ENCODE peak calls at places on chromosomes 13 and 19, in eight cellular contexts. K is activated CD8-positive, alpha-beta memory T cell treated with anti-CD3 and anti-CD28 coated beads, Interleukin-2, amount 50 U/mL, for 48 hours; J is stromal cell of bone marrow; R is Right ventricle myocardium superior; P is GDM1; Q is mammary epithelial cell; H is aorta; U is activated T-cell treated with anti-CD3 and anti-CD28 coated beads, Interleukin-2, amount 50 U/mL, for 24 hours. N is an unnamed sample.

GRCh38 chr19:10764340-10764894 is 46.5 kb downstream of the DNM2 start:
- DNase-seq in J (no peak), Q (no peak), K (no peak), P (no peak), H (no peak), R (no peak), U (no peak), N (no peak)

GRCh38 chr13:50226515-50227147 is 211.4 kb downstream of the KCNRG start:
- DNase-seq in R (no peak), J (no peak), U (no peak), P (no peak), H (no peak), Q (no peak), K (no peak), N (no peak)

GRCh38 chr19:9836021-9836420 is 903 bp downstream of the PIN1 start:
- DNase-seq in R (peak), Q (no peak), U (no peak), H (no peak), P (no peak), J (peak), K (no peak), N (no peak)

GRCh38 chr13:77000475-77000874 is 8.6 kb downstream of the CLN5 start:
- DNase-seq in H (no peak), J (no peak), R (no peak), Q (no peak), K (no peak), U (no peak), P (no peak), N (peak)

GRCh38 chr13:28409648-28410047 is 85.3 kb downstream of the FLT1 start:
- DNase-seq in Q (no peak), P (no peak), J (no peak), K (no peak), H (no peak), R (no peak), U (no peak), N (no peak)

GRCh38 chr19:22446605-22447004 is 24.5 kb upstream of the ZNF98 start:
- DNase-seq in R (no peak), P (no peak), K (no peak), U (no peak), H (no peak), J (no peak), Q (no peak), N (no peak)

GRCh38 chr13:28347456-28348371 is 147.2 kb downstream of the FLT1 start:
- DNase-seq in K (no peak), R (no peak), U (no peak), J (no peak), P (no peak), H (no peak), Q (no peak), N (peak)

GRCh38 chr19:33780251-33780650 is 16.4 kb upstream of the KCTD15 start:
- DNase-seq in Q (no peak), R (no peak), P (no peak), U (no peak), H (no peak), J (no peak), K (no peak), N (peak)

GRCh38 chr19:33641261-33641660 is 19.5 kb downstream of the CHST8 start:
- DNase-seq in Q (no peak), K (peak), P (no peak), R (no peak), U (no peak), H (peak), J (no peak), N (no peak)

GRCh38 chr13:79451500-79451962 is 29.4 kb upstream of the NDFIP2 start:
- DNase-seq in K (peak), H (no peak), J (peak), P (no peak), Q (peak), U (peak), R (no peak), N (peak)

GRCh38 chr19:8655340-8655709 is 24.9 kb downstream of the NFILZ start:
- DNase-seq in Q (no peak), U (peak), P (no peak), J (no peak), H (peak), K (peak), R (no peak), N (no peak)

GRCh38 chr13:43390582-43390981 is 367.2 kb downstream of the DNAJC15 start:
- DNase-seq in Q (no peak), P (no peak), U (no peak), H (no peak), R (no peak), K (no peak), J (no peak), N (no peak)

GRCh38 chr19:18656337-18657086 is 19.7 kb downstream of the KLHL26 start:
- DNase-seq in J (no peak), K (no peak), Q (no peak), U (no peak), P (no peak), R (no peak), H (no peak), N (no peak)

GRCh38 chr13:111040821-111041220 is 74.3 kb upstream of the ARHGEF7 start:
- DNase-seq in U (no peak), P (no peak), J (no peak), R (no peak), H (no peak), Q (no peak), K (no peak), N (no peak)

GRCh38 chr13:42970824-42971669 is 21.0 kb downstream of the EPSTI1 start:
- DNase-seq in J (no peak), U (peak), H (no peak), P (peak), K (no peak), R (no peak), Q (peak), N (peak)

GRCh38 chr13:32881792-32882175 is 134.4 kb upstream of the KL start:
- DNase-seq in K (no peak), U (no peak), P (no peak), J (no peak), R (no peak), Q (peak), H (no peak), N (no peak)

GRCh38 chr19:17235618-17236413 is 9.8 kb downstream of the OCEL1 start:
- DNase-seq in R (peak), J (peak), K (peak), U (peak), Q (peak), H (peak), P (no peak), N (peak)

GRCh38 chr13:51913421-51914136 is 51.8 kb downstream of the CCDC70 start:
- DNase-seq in R (no peak), K (peak), H (no peak), J (no peak), P (no peak), U (no peak), Q (no peak), N (no peak)

GRCh38 chr19:53037101-53038097 is 7.1 kb upstream of the ERVV-2 start:
- DNase-seq in J (peak), K (no peak), H (no peak), U (peak), P (no peak), Q (peak), R (peak), N (no peak)

GRCh38 chr13:91313103-91313502 is 34.4 kb upstream of the MIR17HG start:
- DNase-seq in J (peak), H (no peak), U (no peak), Q (peak), K (no peak), R (no peak), P (peak), N (peak)

GRCh38 chr13:60226507-60226906 is 62.8 kb upstream of the DIAPH3 start:
- DNase-seq in H (no peak), U (no peak), R (no peak), P (no peak), J (no peak), Q (peak), K (no peak), N (peak)

N was measured in KBM-7.